ENCODE peak calls at places on chromosomes 13 and 19, in six cellular contexts. X is upper lobe of left lung; G is GM12878; L is uterus; K is CD8-positive, alpha-beta T cell; S is Peyer's patch. A is an unnamed sample.

GRCh38 chr19:46935066-46935663 is 74.4 kb downstream of the ARHGAP35 start:
- DNase-seq in K (no peak), G (no peak), L (no peak), S (no peak), X (no peak), A (no peak)

GRCh38 chr19:9032136-9032626 is 22.0 kb upstream of the MUC16 start:
- DNase-seq in G (no peak), L (no peak), K (no peak), S (no peak), X (no peak), A (no peak)

GRCh38 chr13:37488682-37489081 is 109.9 kb downstream of the POSTN start:
- DNase-seq in K (no peak), X (no peak), S (no peak), L (no peak), G (no peak), A (no peak)

GRCh38 chr19:42420055-42420544 is 7.1 kb downstream of the LIPE start:
- DNase-seq in S (peak; percentile 77), X (no peak), G (no peak), L (no peak), K (peak; percentile 79), A (peak; percentile 29)

GRCh38 chr19:14603990-14604387 is 21.1 kb downstream of the CLEC17A start:
- DNase-seq in G (peak; percentile 84), K (no peak), L (no peak), X (no peak), S (no peak), A (no peak)

GRCh38 chr13:107681611-107682010 is 533.7 kb downstream of the LIG4 start:
- DNase-seq in G (no peak), K (no peak), S (no peak), L (no peak), X (no peak), A (no peak)

GRCh38 chr13:97574926-97575325 is 141.0 kb downstream of the RAP2A start:
- DNase-seq in X (no peak), S (peak; percentile 57), K (no peak), L (no peak), G (no peak), A (no peak)

GRCh38 chr19:1082165-1082927 is 12.8 kb downstream of the POLR2E start:
- DNase-seq in G (no peak), X (peak; percentile 95), K (peak; percentile 84), S (peak; percentile 99), L (no peak), A (no peak)

GRCh38 chr19:43809762-43810696 is 7.8 kb upstream of the LYPD5 start:
- DNase-seq in G (peak; percentile 24), X (no peak), L (no peak), K (no peak), S (no peak), A (no peak)

GRCh38 chr13:110306340-110306959 is 507 bp downstream of the COL4A1 start:
- DNase-seq in G (no peak), K (no peak), L (peak; percentile 62), X (no peak), S (no peak), A (no peak)
- H3K27ac ChIP-seq in G (no peak overlapping the region), K (no peak overlapping the region), L (peak overlapping the region; percentile 99), X (peak overlapping the region; percentile 91), S (peak overlapping the region; percentile 65), A (no peak overlapping the region)

GRCh38 chr13:111860161-111860560 is 206.8 kb upstream of the SOX1 start:
- DNase-seq in S (no peak), G (no peak), X (no peak), L (no peak), K (no peak), A (no peak)
- H3K27ac ChIP-seq in S (no peak overlapping the region), G (no peak overlapping the region), X (no peak overlapping the region), L (no peak overlapping the region), K (no peak overlapping the region), A (no peak overlapping the region)

GRCh38 chr19:33803383-33803782 is 6.7 kb downstream of the KCTD15 start:
- DNase-seq in L (no peak), K (no peak), G (no peak), X (no peak), S (no peak), A (no peak)
- H3K27ac ChIP-seq in L (no peak overlapping the region), K (no peak overlapping the region), G (no peak overlapping the region), X (no peak overlapping the region), S (no peak overlapping the region), A (no peak overlapping the region)

DNA sequence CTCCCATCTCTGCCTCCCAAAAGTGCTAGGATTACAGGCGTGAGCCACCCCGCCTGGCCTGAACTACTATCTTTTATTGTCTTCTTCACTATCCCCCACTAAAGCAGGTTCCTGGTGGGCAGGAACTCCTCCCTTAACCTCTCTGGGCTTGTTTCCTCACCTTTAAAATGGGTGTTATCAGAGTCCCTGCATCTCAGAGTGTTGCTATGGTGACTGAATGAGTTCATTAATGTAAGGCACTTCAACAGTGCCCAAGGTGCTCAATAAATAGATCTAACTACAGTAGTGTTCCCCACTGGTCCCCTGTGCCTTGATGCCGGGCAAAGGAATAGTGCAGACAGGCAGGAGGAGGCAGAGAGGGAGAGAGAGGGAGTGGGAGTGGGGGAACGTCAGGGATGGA is 20.5 kb downstream of the CCDC97 start:
- DNase-seq in G (no peak), L (no peak), X (no peak), K (no peak), S (no peak), A (no peak)
- H3K27ac ChIP-seq in G (no peak overlapping the region), L (no peak overlapping the region), X (no peak overlapping the region), K (no peak overlapping the region), S (no peak overlapping the region), A (no peak overlapping the region)